ENCODE peak calls at places on chromosomes 16 and 17, in four cellular contexts. S is HTR-8/SVneo, D is ELF-1, R is T-helper 17 cell. W is an unnamed sample.

GRCh38 chr17:32876414-32877163 is at the start of gene MYO1D:
- DNase-seq in D (peak), S (peak), R (peak), W (no peak)

GRCh38 chr17:50269477-50270429 is 4.5 kb upstream of the TMEM92 start:
- DNase-seq in R (no peak), S (peak), D (peak), W (peak)

GRCh38 chr16:80500116-80500859 is 40.5 kb upstream of the DYNLRB2 start:
- DNase-seq in R (no peak), S (no peak), D (no peak), W (no peak)

GRCh38 chr16:64830653-64831052 is 291.2 kb downstream of the CDH11 start:
- DNase-seq in R (no peak), D (no peak), S (no peak), W (peak)

GRCh38 chr16:65176603-65177002 is 54.7 kb upstream of the CDH11 start:
- DNase-seq in D (no peak), S (no peak), R (no peak), W (peak)

GRCh38 chr16:13866073-13866472 is 53.9 kb upstream of the ERCC4 start:
- DNase-seq in S (peak), R (no peak), D (peak), W (peak)

GRCh38 chr17:16464641-16465312 is 27.2 kb downstream of the LRRC75A start:
- DNase-seq in R (no peak), S (no peak), D (no peak), W (no peak)

GRCh38 chr17:72125226-72125651 is 4.4 kb downstream of the SOX9 start:
- DNase-seq in R (no peak), S (no peak), D (peak), W (no peak)

GRCh38 chr17:41785876-41786226 is 660 bp downstream of the JUP start:
- DNase-seq in D (peak), S (no peak), R (no peak), W (no peak)

GRCh38 chr17:80252871-80253270 is 7.8 kb upstream of the RNF213 start:
- DNase-seq in S (no peak), D (peak), R (peak), W (no peak)

GRCh38 chr17:40109471-40109824 is 9.1 kb upstream of the NR1D1 start:
- DNase-seq in R (no peak), D (no peak), S (no peak), W (no peak)

GRCh38 chr16:2483160-2483559 is 8.2 kb downstream of the TBC1D24 start:
- DNase-seq in D (no peak), R (no peak), S (no peak), W (no peak)

GRCh38 chr17:2337811-2338657 is 733 bp downstream of the SGSM2 start:
- DNase-seq in D (peak), R (peak), S (peak), W (no peak)

W was measured in brain microvascular endothelial cell.